ENCODE peak calls at places on chromosomes 5 and 9, in five cellular contexts. I, C, H, Y and L are unnamed samples.

GRCh38 chr5:65076251-65076869 is 307.6 kb downstream of the CWC27 start:
- DNase-seq in I (peak), C (peak), H (no peak), Y (no peak), L (no peak)

GRCh38 chr5:140785905-140786686 is at the start of gene PCDHA1:
- DNase-seq in H (no peak), C (no peak), Y (no peak), I (peak), L (no peak)

GRCh38 chr5:43773032-43773830 is 170.3 kb downstream of the NNT start:
- DNase-seq in C (no peak), H (no peak), Y (no peak), I (peak), L (no peak)

GRCh38 chr9:120230227-120230626 is 349.7 kb downstream of the CDK5RAP2 start:
- DNase-seq in Y (no peak), I (no peak), C (no peak), H (no peak), L (no peak)

GRCh38 chr5:170105643-170106611 is at the start of gene FOXI1:
- DNase-seq in C (no peak), H (no peak), I (no peak), Y (no peak), L (no peak)

GRCh38 chr5:91219803-91220371 is 163.2 kb downstream of the ARRDC3 start:
- DNase-seq in H (no peak), C (no peak), Y (no peak), I (peak), L (no peak)

GRCh38 chr5:158805195-158805594 is 294.5 kb downstream of the EBF1 start:
- DNase-seq in H (no peak), I (no peak), C (no peak), Y (no peak), L (no peak)

GRCh38 chr5:43227655-43228054 is 35.6 kb downstream of the NIM1K start:
- DNase-seq in H (no peak), C (no peak), I (peak), Y (no peak), L (no peak)

GRCh38 chr9:98468567-98469239 is 213.3 kb upstream of the TBC1D2 start:
- DNase-seq in Y (no peak), I (no peak), C (no peak), H (no peak), L (no peak)

GRCh38 chr5:54611290-54611951 is 93.9 kb downstream of the SNX18 start:
- DNase-seq in C (no peak), H (no peak), Y (no peak), I (no peak), L (no peak)

GRCh38 chr9:117097761-117098160 is 317.1 kb downstream of the ASTN2 start:
- DNase-seq in H (no peak), Y (no peak), I (no peak), C (no peak), L (no peak)

GRCh38 chr5:111719773-111720172 is 37.2 kb downstream of the NREP start:
- DNase-seq in C (no peak), I (no peak), H (no peak), Y (no peak), L (no peak)

GRCh38 chr5:172410839-172411238 is 43.5 kb downstream of the SH3PXD2B start:
- DNase-seq in C (no peak), Y (no peak), H (no peak), I (no peak), L (no peak)

GRCh38 chr9:108297025-108297424 is 558.8 kb downstream of the ACTL7B start:
- DNase-seq in C (no peak), I (no peak), H (no peak), Y (no peak), L (no peak)

GRCh38 chr9:91156451-91157234 is 205.1 kb downstream of the AUH start:
- DNase-seq in H (no peak), C (no peak), I (no peak), Y (no peak), L (no peak)

GRCh38 chr9:136794281-136795026 is 1.7 kb upstream of the CCDC183 start:
- DNase-seq in I (no peak), Y (no peak), C (no peak), H (no peak), L (no peak)

GRCh38 chr9:136306691-136307208 is 2.9 kb upstream of the CCDC187 start:
- DNase-seq in H (no peak), Y (no peak), C (no peak), I (no peak), L (no peak)

GRCh38 chr5:74865799-74866652 is at the start of gene FAM169A:
- DNase-seq in Y (peak), H (peak), C (peak), I (peak), L (peak)

GRCh38 chr9:15389173-15389572 is 33.5 kb upstream of the SNAPC3 start:
- DNase-seq in C (no peak), I (peak), H (no peak), Y (no peak), L (no peak)

GRCh38 chr5:180323929-180324632 is 29.1 kb downstream of the GFPT2 start:
- DNase-seq in I (no peak), Y (no peak), C (no peak), H (peak), L (peak)

GRCh38 chr9:92278117-92278516 is 15.4 kb downstream of the IARS1 start:
- DNase-seq in I (no peak), Y (no peak), H (no peak), C (no peak), L (no peak)